ENCODE peak calls at places on chromosomes 4 and X, in nine cellular contexts. U is activated gamma-delta T cell treated with Interleukin-2 at 50 U/mL for 16 hours; L is Calu3; C is NCI-H1105 treated with DMSO at 0.1 percent for 48 hours; Y is naive thymus-derived CD8-positive, alpha-beta T cell; G is stimulated activated CD8-positive, alpha-beta memory T cell treated with anti-CD3 and anti-CD28 coated beads, Interleukin-15, amount 100 ng/mL, for 24 hours; I is progenitor cell of endocrine pancreas; D is NCI-H1092; Z is AG04449. N is an unnamed sample.

GRCh38 chr4:42482516-42483327 is 85.4 kb downstream of the SHISA3 start:
- DNase-seq in G (no peak), Z (no peak), C (peak; percentile 12), L (no peak), Y (no peak), U (no peak), I (no peak), D (no peak), N (no peak)

GRCh38 chrX:1074755-1075154 is 137.7 kb downstream of the CRLF2 start:
- DNase-seq in G (no peak), D (no peak), I (no peak), U (no peak), C (no peak), L (no peak), Y (no peak), Z (no peak), N (no peak)

GRCh38 chrX:19616959-19617358 is 101.7 kb upstream of the MAP3K15 start:
- DNase-seq in I (no peak), D (no peak), G (no peak), U (no peak), L (no peak), Z (no peak), Y (no peak), C (no peak), N (no peak)

GRCh38 chr4:169272265-169272886 is 1.6 kb upstream of the SH3RF1 start:
- DNase-seq in G (no peak), I (no peak), U (no peak), C (no peak), Y (no peak), L (no peak), Z (peak; percentile 84), D (no peak), N (no peak)

GRCh38 chrX:39928704-39929439 is 168.9 kb downstream of the BCOR start:
- DNase-seq in C (no peak), D (no peak), U (no peak), I (no peak), L (no peak), Y (no peak), G (no peak), Z (no peak), N (no peak)

GRCh38 chr4:36316544-36317082 is 35.2 kb downstream of the DTHD1 start:
- DNase-seq in Z (no peak), D (no peak), C (no peak), Y (no peak), I (no peak), L (no peak), U (no peak), G (no peak), N (no peak)

GRCh38 chr4:71941001-71941400 is 90.8 kb upstream of the NPFFR2 start:
- DNase-seq in Z (no peak), Y (no peak), U (no peak), L (peak; percentile 6), G (no peak), C (no peak), D (no peak), I (no peak), N (no peak)

GRCh38 chrX:74535633-74536141 is 78.7 kb downstream of the RLIM start:
- DNase-seq in Z (no peak), U (peak; percentile 18), G (no peak), L (peak; percentile 26), D (peak; percentile 28), Y (peak; percentile 14), C (peak; percentile 57), I (no peak), N (peak; percentile 87)